ENCODE peak calls at places on chromosomes 11 and 22, in seven cellular contexts. G, H, E, C, N, U and L are unnamed samples. For H3K27me3, the result is how much of the 10 kb centered on the place peaks cover.

GRCh38 chr22:43991316-43992020 is 32.6 kb upstream of the PARVB start:
- DNase-seq in G (no peak), H (no peak), E (no peak), C (no peak), N (no peak), U (no peak), L (no peak)

GRCh38 chr11:86934263-86934932 is 20.8 kb downstream of the FZD4 start:
- DNase-seq in G (no peak), H (no peak), E (no peak), C (peak), N (no peak), U (no peak), L (no peak)

GRCh38 chr11:86814775-86815174 is 14.4 kb downstream of the PRSS23 start:
- DNase-seq in G (peak), H (no peak), E (no peak), C (peak), N (no peak), U (no peak), L (peak)

GRCh38 chr11:9397746-9398680 is 13.6 kb downstream of the IPO7 start:
- DNase-seq in G (no peak), H (no peak), E (no peak), C (no peak), N (no peak), U (no peak), L (no peak)

GRCh38 chr11:18972336-18972735 is 33.1 kb upstream of the MRGPRX1 start:
- DNase-seq in G (no peak), H (no peak), E (no peak), C (no peak), N (no peak), U (no peak), L (no peak)

GRCh38 chr22:48586799-48587185 is 1240.9 kb downstream of the BRD1 start:
- DNase-seq in G (no peak), H (no peak), E (no peak), C (no peak), N (no peak), U (no peak), L (no peak)

GRCh38 chr11:105168457-105168856 is 28.9 kb upstream of the CARD18 start:
- DNase-seq in G (peak), H (no peak), E (no peak), C (peak), N (no peak), U (no peak), L (peak)

GRCh38 chr11:117090111-117090706 is 8.0 kb downstream of the SIK3 start:
- DNase-seq in G (no peak), H (no peak), E (no peak), C (peak), N (no peak), U (no peak), L (peak)

GRCh38 chr11:78000193-78000592 is 5.7 kb upstream of the INTS4 start:
- DNase-seq in G (peak), H (no peak), E (no peak), C (peak), N (peak), U (peak), L (peak)

GRCh38 chr11:68021167-68021787 is 9.2 kb upstream of the NDUFS8 start:
- DNase-seq in G (no peak), H (no peak), E (no peak), C (peak), N (peak), U (peak), L (no peak)

GRCh38 chr22:41757507-41757906 is 43.0 kb upstream of the CCDC134 start:
- DNase-seq in G (no peak), H (no peak), E (no peak), C (no peak), N (no peak), U (no peak), L (no peak)

GRCh38 chr11:104957280-104957679 is 11.1 kb downstream of the CASP4 start:
- DNase-seq in G (peak), H (no peak), E (no peak), C (no peak), N (no peak), U (no peak), L (no peak)

GRCh38 chr11:115581871-115582639 is 77.8 kb upstream of the CADM1 start:
- DNase-seq in G (peak), H (no peak), E (no peak), C (no peak), N (no peak), U (peak), L (peak)
- TF ChIP-seq CTCF in G (peak), H (no peak), E (no peak), C (no peak), N (no peak), U (no peak), L (peak)

DNA sequence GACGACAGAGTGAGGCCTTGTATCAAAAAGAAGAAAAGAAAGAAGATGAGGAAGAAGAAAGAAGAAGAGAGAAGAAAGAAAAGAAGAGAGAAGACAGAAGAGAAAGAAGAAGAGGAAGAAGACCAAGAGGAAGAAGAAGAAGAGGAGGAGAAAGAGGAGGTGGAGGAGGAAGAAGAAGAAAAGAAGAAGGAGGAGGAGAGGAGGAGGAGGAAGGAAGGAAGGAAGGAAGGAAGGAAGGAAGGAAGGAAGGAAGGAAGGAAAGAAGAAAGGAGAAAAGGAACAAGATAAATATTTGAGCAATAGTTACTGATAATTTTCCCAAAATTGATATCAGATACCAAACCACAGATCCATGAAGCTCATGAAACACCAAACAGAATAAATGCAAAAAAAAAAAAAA is 169.7 kb upstream of the TMEM45B start:
- DNase-seq in G (no peak), H (no peak), E (no peak), C (no peak), N (no peak), U (no peak), L (no peak)
- H3K27me3 ChIP-seq in G (under half), H (under half), E (under half), C (under half), N (under half), U (under half), L (under half)

GRCh38 chr11:135033545-135033944 is 621.5 kb upstream of the B3GAT1 start:
- DNase-seq in G (no peak), H (no peak), E (no peak), C (no peak), N (no peak), U (peak), L (no peak)
- TF ChIP-seq CTCF in G (no peak), H (no peak), E (no peak), C (no peak), N (peak), U (no peak), L (no peak)

GRCh38 chr11:64712430-64713030 is 10.5 kb downstream of the NRXN2 start:
- DNase-seq in G (no peak), H (no peak), E (no peak), C (no peak), N (no peak), U (no peak), L (no peak)

GRCh38 chr11:64711138-64711943 is 11.7 kb downstream of the NRXN2 start:
- DNase-seq in G (no peak), H (no peak), E (no peak), C (no peak), N (no peak), U (peak), L (no peak)

GRCh38 chr11:64710418-64711137 is 12.4 kb downstream of the NRXN2 start:
- DNase-seq in G (peak), H (no peak), E (no peak), C (peak), N (no peak), U (no peak), L (peak)

GRCh38 chr11:64713031-64713780 is 9.8 kb downstream of the NRXN2 start:
- DNase-seq in G (peak), H (peak), E (no peak), C (no peak), N (no peak), U (peak), L (peak)

GRCh38 chr11:64711944-64712306 is 11.1 kb downstream of the NRXN2 start:
- DNase-seq in G (no peak), H (no peak), E (no peak), C (no peak), N (no peak), U (no peak), L (no peak)
- H3K27me3 ChIP-seq in G (half or more), H (half or more), E (half or more), C (under half), N (half or more), U (half or more), L (under half)

GRCh38 chr11:133362156-133362555 is 170.1 kb downstream of the OPCML start:
- DNase-seq in G (no peak), H (no peak), E (no peak), C (no peak), N (no peak), U (no peak), L (no peak)

GRCh38 chr11:133360860-133361688 is 171.2 kb downstream of the OPCML start:
- DNase-seq in G (no peak), H (no peak), E (no peak), C (no peak), N (no peak), U (no peak), L (no peak)

GRCh38 chr11:133362921-133363320 is 169.4 kb downstream of the OPCML start:
- DNase-seq in G (no peak), H (no peak), E (no peak), C (no peak), N (no peak), U (no peak), L (no peak)

GRCh38 chr11:133366088-133366487 is 166.2 kb downstream of the OPCML start:
- DNase-seq in G (no peak), H (no peak), E (no peak), C (no peak), N (no peak), U (no peak), L (no peak)

GRCh38 chr11:133361689-133361994 is 170.7 kb downstream of the OPCML start:
- DNase-seq in G (no peak), H (no peak), E (no peak), C (no peak), N (no peak), U (no peak), L (no peak)
- TF ChIP-seq CTCF in G (no peak), H (no peak), E (no peak), C (no peak), N (no peak), U (no peak), L (no peak)

GRCh38 chr11:72624496-72625201 is 49.6 kb downstream of the PDE2A start:
- DNase-seq in G (no peak), H (no peak), E (peak), C (no peak), N (peak), U (no peak), L (no peak)

GRCh38 chr11:72617080-72617744 is 57.0 kb downstream of the PDE2A start:
- DNase-seq in G (peak), H (no peak), E (peak), C (no peak), N (no peak), U (no peak), L (no peak)

GRCh38 chr11:72623052-72623451 is 51.2 kb downstream of the PDE2A start:
- DNase-seq in G (no peak), H (no peak), E (no peak), C (no peak), N (no peak), U (no peak), L (no peak)

GRCh38 chr11:72618801-72619200 is 55.4 kb downstream of the PDE2A start:
- DNase-seq in G (peak), H (no peak), E (no peak), C (no peak), N (no peak), U (no peak), L (no peak)

GRCh38 chr11:72621008-72621610 is 53.1 kb downstream of the PDE2A start:
- DNase-seq in G (no peak), H (no peak), E (no peak), C (no peak), N (no peak), U (no peak), L (no peak)
- H3K27me3 ChIP-seq in G (half or more), H (under half), E (under half), C (under half), N (under half), U (under half), L (under half)

GRCh38 chr11:66327171-66328035 is 8.8 kb downstream of the RIN1 start:
- DNase-seq in G (peak), H (no peak), E (no peak), C (peak), N (no peak), U (no peak), L (peak)
- TF ChIP-seq CTCF in G (peak), H (no peak), E (no peak), C (no peak), N (no peak), U (no peak), L (no peak)

DNA sequence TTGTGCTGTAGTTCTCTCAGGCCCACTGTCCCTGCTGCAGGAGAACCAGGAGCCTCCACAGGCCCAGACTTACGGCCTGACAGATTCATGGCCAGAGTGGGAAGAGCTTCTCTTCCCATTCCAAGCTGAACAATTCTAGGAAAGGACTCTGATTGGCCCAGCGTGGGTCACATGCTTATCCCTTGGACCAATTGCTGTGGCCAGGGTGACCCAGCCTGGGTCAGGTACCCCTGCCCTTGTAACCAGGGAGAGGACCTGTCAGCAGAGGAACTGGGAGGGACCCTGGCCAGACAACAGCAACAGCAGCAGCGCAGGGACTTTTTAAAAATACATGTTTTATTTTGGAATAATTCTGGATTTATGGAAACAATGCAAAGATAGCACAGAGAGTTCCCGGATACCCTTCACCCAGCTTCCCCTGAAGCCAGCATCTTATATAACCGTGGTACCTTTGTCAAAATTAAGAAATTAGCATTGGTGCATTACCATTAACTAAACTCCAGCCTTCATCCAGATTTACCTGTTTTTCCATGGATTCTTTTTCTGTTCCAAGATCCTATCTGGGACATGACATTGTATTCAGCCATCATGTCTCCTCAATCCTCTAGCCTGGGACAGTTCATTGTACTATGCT is 8.8 kb upstream of the ELFN2 start:
- DNase-seq in G (no peak), H (no peak), E (no peak), C (no peak), N (no peak), U (no peak), L (no peak)
- H3K27me3 ChIP-seq in G (under half), H (under half), E (under half), C (under half), N (under half), U (under half), L (under half)

DNA sequence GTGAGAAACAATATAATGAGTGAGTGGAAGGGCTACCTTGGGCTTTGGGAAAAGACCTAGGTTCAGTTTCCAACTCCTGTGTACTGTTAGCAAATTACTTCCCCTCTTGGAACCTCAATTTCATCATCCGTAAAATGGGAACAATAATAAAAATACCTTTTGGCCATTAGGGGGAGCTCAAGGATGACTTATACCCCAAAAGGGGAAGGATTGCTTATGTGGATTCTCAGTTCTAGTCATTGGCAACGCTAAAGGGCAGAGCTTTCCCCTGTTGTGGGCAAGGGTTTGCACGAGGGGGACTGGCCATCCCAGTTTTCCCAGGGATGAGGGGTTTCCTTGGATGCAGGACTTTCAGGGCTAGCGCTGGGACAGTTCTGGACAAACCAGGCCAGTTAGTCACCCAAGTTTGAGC is 3.1 kb upstream of the COMMD9 start:
- DNase-seq in G (peak), H (no peak), E (no peak), C (peak), N (no peak), U (no peak), L (peak)
- TF ChIP-seq CTCF in G (peak), H (peak), E (peak), C (peak), N (peak), U (peak), L (peak)